ENCODE peak calls at places on chromosomes 3 and 15, in four cellular contexts. E is A549, L is tibial nerve, R is transverse colon. V is an unnamed sample.

GRCh38 chr3:188523291-188523690 is 369.3 kb downstream of the LPP start:
- DNase-seq in E (no peak), L (no peak), R (no peak), V (no peak)

GRCh38 chr3:54122046-54122801 is at the start of gene CACNA2D3:
- DNase-seq in E (no peak), L (no peak), R (peak), V (peak)

GRCh38 chr3:179323197-179323901 is 518 bp downstream of the ZNF639 start:
- DNase-seq in E (peak), L (peak), R (peak), V (peak)

GRCh38 chr3:13623101-13623654 is 74.3 kb downstream of the FBLN2 start:
- DNase-seq in E (no peak), L (no peak), R (no peak), V (no peak)

GRCh38 chr3:117756580-117756979 is 1047.0 kb downstream of the TUSC7 start:
- DNase-seq in E (no peak), L (no peak), R (no peak), V (no peak)

GRCh38 chr15:63372753-63373152 is 8.9 kb downstream of the CA12 start:
- DNase-seq in E (no peak), L (no peak), R (no peak), V (no peak)

GRCh38 chr3:42595682-42596081 is 4.8 kb upstream of the NKTR start:
- DNase-seq in E (no peak), L (no peak), R (no peak), V (no peak)

GRCh38 chr15:41905360-41905793 is 11.5 kb upstream of the SPTBN5 start:
- DNase-seq in E (no peak), L (no peak), R (no peak), V (no peak)

GRCh38 chr3:71436337-71436736 is 147.2 kb downstream of the FOXP1 start:
- DNase-seq in E (no peak), L (no peak), R (no peak), V (no peak)

GRCh38 chr3:49869525-49870126 is at the start of gene CAMKV:
- DNase-seq in E (no peak), L (no peak), R (no peak), V (peak)

GRCh38 chr3:47283193-47283537 is 421 bp downstream of the KLHL18 start:
- DNase-seq in E (peak), L (no peak), R (peak), V (peak)

GRCh38 chr3:13112521-13113345 is 39.5 kb upstream of the IQSEC1 start:
- DNase-seq in E (no peak), L (no peak), R (no peak), V (no peak)

GRCh38 chr3:45673273-45673672 is 15.9 kb upstream of the SACM1L start:
- DNase-seq in E (no peak), L (no peak), R (no peak), V (no peak)

GRCh38 chr3:173742491-173742890 is 344.9 kb downstream of the NLGN1 start:
- DNase-seq in E (no peak), L (no peak), R (no peak), V (no peak)

GRCh38 chr15:71792521-71792920 is 17.8 kb upstream of the NR2E3 start:
- DNase-seq in E (no peak), L (no peak), R (no peak), V (no peak)

GRCh38 chr3:168325684-168326083 is 230.0 kb upstream of the GOLIM4 start:
- DNase-seq in E (no peak), L (no peak), R (no peak), V (no peak)

GRCh38 chr3:11711826-11712225 is 68.1 kb upstream of the VGLL4 start:
- DNase-seq in E (no peak), L (no peak), R (no peak), V (no peak)

GRCh38 chr3:11709782-11710181 is 66.1 kb upstream of the VGLL4 start:
- DNase-seq in E (no peak), L (no peak), R (no peak), V (no peak)

GRCh38 chr3:11712646-11713045 is 68.9 kb upstream of the VGLL4 start:
- DNase-seq in E (no peak), L (no peak), R (no peak), V (no peak)

GRCh38 chr3:11716576-11717250 is 73.0 kb upstream of the VGLL4 start:
- DNase-seq in E (no peak), L (no peak), R (no peak), V (no peak)

GRCh38 chr3:11713171-11713570 is 69.5 kb upstream of the VGLL4 start:
- DNase-seq in E (no peak), L (no peak), R (no peak), V (no peak)
- TF ChIP-seq POLR2A in E (no peak), L (no peak), R (no peak), V (no peak)

DNA sequence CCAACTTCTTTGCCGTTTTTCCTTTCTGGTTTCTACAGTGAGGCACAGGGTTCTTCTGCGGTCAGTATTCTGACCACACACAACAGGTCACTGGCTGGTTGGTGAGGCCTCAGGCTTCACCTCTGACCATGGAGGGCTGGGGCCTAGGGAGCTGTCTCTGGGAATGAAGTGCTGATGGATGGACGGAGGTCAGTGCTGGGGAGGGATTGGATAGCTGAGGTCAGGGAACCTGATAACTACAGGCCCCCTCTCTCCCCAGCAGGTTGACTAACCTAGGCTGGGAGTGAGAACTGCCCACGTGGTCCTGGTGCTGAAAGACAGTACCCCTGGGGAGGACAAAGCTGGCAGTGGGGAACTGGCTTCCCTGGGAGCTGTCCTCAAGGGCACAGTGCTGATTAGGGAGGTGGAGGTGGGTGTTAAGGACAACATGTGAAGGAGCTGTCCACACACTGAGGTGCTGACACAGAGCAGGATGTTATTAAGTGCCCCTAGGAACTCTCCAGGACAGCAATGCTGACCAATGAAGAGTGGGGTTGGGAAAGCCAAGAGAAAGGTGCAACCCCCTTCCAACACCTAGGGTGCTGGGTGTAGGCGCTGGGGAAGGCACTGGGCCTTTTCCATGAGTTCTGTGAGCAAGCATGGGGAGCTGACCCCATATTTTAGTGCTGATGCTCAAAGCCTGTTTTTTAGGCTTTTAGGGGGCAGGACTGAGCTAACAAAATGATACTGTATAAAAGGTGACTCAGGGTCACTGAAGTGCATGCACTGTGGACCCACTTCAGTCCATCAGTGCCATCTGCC is 45.2 kb downstream of the ATP2B2 start:
- DNase-seq in E (peak), L (no peak), R (peak), V (peak)
- TF ChIP-seq EP300 in E (no peak), L (no peak), R (no peak), V (no peak)

DNA sequence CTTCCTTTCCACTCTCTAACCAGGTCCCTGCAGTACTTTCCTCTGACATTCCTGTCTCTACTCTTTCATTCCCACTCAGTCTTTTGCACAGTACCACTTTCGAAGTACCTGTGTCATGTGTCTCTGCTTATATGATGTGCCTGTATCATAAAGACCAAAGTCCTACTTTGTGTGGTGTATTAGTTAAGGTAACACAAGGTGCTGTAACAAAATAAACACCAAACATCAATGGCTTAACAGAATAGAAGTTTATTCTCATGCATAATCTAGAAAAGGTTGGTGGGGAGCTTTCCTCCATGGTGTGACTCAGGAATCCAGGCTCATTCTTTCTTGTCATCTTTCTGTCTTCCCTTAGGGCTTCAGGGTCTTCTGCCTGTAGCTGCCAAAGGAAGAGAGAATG is 3.3 kb downstream of the TMED3 start:
- DNase-seq in E (no peak), L (no peak), R (no peak), V (no peak)
- TF ChIP-seq POLR2A in E (no peak), L (no peak), R (no peak), V (no peak)

GRCh38 chr15:80202641-80203360 is 49.2 kb downstream of the CTXND1 start:
- DNase-seq in E (no peak), L (no peak), R (no peak), V (no peak)
- TF ChIP-seq EP300 in E (no peak), L (no peak), R (no peak), V (no peak)

DNA sequence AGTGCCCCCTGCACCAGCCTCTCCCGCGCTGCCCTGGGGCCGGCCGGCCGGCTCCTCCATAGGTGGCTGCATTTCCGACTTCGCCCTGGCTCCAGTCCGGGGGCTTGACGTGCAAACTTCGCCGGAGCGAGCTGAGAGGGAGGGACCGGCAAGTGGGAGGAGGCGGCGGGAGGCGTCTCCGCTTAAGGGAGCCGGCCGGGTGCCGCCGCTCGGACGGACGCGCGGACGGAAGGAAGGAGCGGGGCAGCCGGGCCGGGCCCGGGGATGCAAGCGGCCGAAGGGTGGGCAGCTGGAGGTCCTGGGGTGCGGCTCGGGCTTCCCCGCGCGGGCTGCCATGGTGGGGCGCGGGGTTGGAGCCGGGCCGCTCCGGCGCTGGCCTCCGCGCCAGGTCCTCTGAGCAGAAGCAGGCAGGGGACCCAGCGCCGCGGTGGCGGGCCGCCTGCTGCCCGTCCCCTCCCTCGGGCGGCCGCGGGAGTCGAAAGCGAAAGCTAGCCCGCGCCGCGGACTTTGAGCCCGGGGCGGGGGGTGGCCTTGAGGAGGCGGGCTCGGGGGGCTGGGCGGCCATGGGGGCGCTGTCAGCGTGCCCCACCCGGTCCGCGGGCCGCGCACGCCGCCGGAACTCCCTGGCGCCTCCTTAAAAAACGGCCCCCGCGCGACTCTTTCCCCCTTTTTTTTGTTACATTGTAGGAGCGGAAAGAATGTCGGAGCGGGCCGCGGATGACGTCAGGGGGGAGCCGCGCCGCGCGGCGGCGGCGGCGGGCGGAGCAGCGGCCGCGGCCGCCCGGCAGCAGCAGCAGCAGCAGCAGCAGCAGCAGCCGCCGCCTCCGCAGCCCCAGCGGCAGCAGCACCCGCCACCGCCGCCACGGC is at the start of gene SCAANT1:
- DNase-seq in E (peak), L (peak), R (peak), V (peak)
- TF ChIP-seq POLR2A in E (peak), L (peak), R (peak), V (peak)